ENCODE peak calls at places on chromosomes 13 and 19, in five cellular contexts. Y is activated CD4-positive, alpha-beta T cell treated with anti-CD3 and anti-CD28 coated beads, Interleukin-2, amount 50 U/mL, for 1 hour; N is stimulated activated CD8-positive, alpha-beta memory T cell treated with anti-CD3 and anti-CD28 coated beads, Interleukin-2, amount 100 ng/mL, for 1 hour; G is GM04503; K is fibroblast of mammary gland. Z is an unnamed sample.

GRCh38 chr19:18533058-18533457 is 10.3 kb downstream of the FKBP8 start:
- DNase-seq in K (no peak), N (no peak), Y (no peak), G (no peak), Z (no peak)

GRCh38 chr13:102846261-102847015 is 606 bp downstream of the ERCC5 start:
- DNase-seq in K (peak), N (no peak), G (no peak), Y (peak), Z (no peak)

GRCh38 chr19:6475321-6476108 is 6.1 kb downstream of the DENND1C start:
- DNase-seq in Y (no peak), N (no peak), K (no peak), G (no peak), Z (no peak)

GRCh38 chr19:3970808-3971598 is at the start of gene DAPK3:
- DNase-seq in G (peak), K (peak), Y (peak), N (peak), Z (peak)

GRCh38 chr19:21677696-21678418 is 89.5 kb downstream of the ZNF100 start:
- DNase-seq in N (no peak), Y (no peak), K (no peak), G (no peak), Z (no peak)

GRCh38 chr13:83538636-83539035 is 343.6 kb downstream of the SLITRK1 start:
- DNase-seq in N (no peak), K (no peak), Y (no peak), G (no peak), Z (no peak)

GRCh38 chr19:40658031-40658430 is 32.4 kb downstream of the NUMBL start:
- DNase-seq in G (no peak), K (no peak), Y (no peak), N (no peak), Z (no peak)

GRCh38 chr13:51895906-51896888 is 34.4 kb downstream of the CCDC70 start:
- DNase-seq in N (no peak), Y (peak), G (peak), K (peak), Z (peak)

GRCh38 chr13:52846567-52847321 is 1.7 kb downstream of the PCDH8 start:
- DNase-seq in Y (no peak), N (no peak), K (peak), G (no peak), Z (no peak)

GRCh38 chr13:64314286-64314685 is 2898.6 kb upstream of the PCDH20 start:
- DNase-seq in G (no peak), N (no peak), K (peak), Y (no peak), Z (no peak)

GRCh38 chr13:113064000-113064533 is 41.5 kb upstream of the F7 start:
- DNase-seq in K (no peak), G (no peak), Y (no peak), N (no peak), Z (no peak)

GRCh38 chr13:113489171-113489548 is 1.4 kb downstream of the DCUN1D2 start:
- DNase-seq in K (no peak), G (no peak), Y (no peak), N (no peak), Z (no peak)

GRCh38 chr13:40806241-40806640 is 16.8 kb downstream of the SLC25A15 start:
- DNase-seq in Y (no peak), N (no peak), K (no peak), G (no peak), Z (no peak)

GRCh38 chr19:39389621-39390414 is 1.1 kb downstream of the PAF1 start:
- DNase-seq in Y (no peak), K (no peak), G (no peak), N (no peak), Z (no peak)

GRCh38 chr19:42352216-42352892 is 26.9 kb downstream of the MEGF8 start:
- DNase-seq in K (no peak), N (no peak), G (no peak), Y (peak), Z (peak)